ENCODE peak calls at places on chromosomes 4 and X, in four cellular contexts. J is HCT116, B is breast epithelium, U is lower lobe of right lung. W is an unnamed sample.

GRCh38 chr4:81839347-81840042 is 367.8 kb upstream of the RASGEF1B start:
- DNase-seq in U (no peak), J (no peak), B (no peak), W (no peak)

GRCh38 chrX:41716217-41716616 is 7.8 kb upstream of the GPR82 start:
- DNase-seq in U (no peak), J (no peak), B (no peak), W (no peak)

GRCh38 chrX:149871940-149872339 is 9.0 kb upstream of the MAGEA8 start:
- DNase-seq in U (no peak), B (no peak), J (peak; percentile 10), W (no peak)

GRCh38 chr4:2923678-2924173 is 39.5 kb downstream of the NOP14 start:
- DNase-seq in U (peak; percentile 40), J (no peak), B (no peak), W (no peak)

GRCh38 chr4:83025563-83025962 is 9.4 kb upstream of the COPS4 start:
- DNase-seq in B (no peak), U (no peak), J (no peak), W (no peak)

GRCh38 chrX:133391116-133391515 is 24.2 kb downstream of the GPC4 start:
- DNase-seq in U (no peak), J (no peak), B (no peak), W (no peak)

GRCh38 chrX:24242649-24243556 is 71.0 kb downstream of the SUPT20HL2 start:
- DNase-seq in B (peak; percentile 37), U (no peak), J (no peak), W (no peak)

GRCh38 chr4:141524116-141524515 is 112.3 kb upstream of the IL15 start:
- DNase-seq in B (no peak), J (no peak), U (no peak), W (no peak)

GRCh38 chrX:120358687-120359086 is 3.2 kb upstream of the ATP1B4 start:
- DNase-seq in B (no peak), U (no peak), J (no peak), W (no peak)

GRCh38 chrX:11119295-11119943 is 8.3 kb downstream of the HCCS start:
- DNase-seq in U (no peak), B (no peak), J (no peak), W (no peak)
- TF ChIP-seq CTCF in U (no peak), B (no peak), J (no peak), W (no peak)

GRCh38 chrX:3585719-3586118 is 127.7 kb downstream of the PRKX start:
- DNase-seq in U (no peak), B (no peak), J (no peak), W (no peak)
- TF ChIP-seq CTCF in U (no peak), B (no peak), J (no peak), W (no peak)

DNA sequence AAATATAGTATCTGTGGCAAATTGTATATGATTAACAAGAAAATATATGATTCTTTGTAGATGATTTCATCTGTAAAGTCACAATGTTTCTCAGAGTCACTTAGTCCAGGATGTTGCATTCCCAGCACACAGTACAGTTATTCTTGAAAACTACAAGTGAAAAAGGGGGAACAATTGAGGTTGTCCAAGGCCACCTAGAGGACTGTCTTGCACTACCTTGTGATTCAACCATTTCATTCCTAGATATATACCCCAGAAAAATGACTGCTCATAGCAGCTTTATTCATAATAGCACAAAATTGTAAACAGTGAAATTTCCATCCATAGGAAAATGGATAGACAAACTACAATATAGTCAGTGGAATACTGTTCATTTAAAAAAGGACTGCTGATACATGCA is 16.0 kb downstream of the C4orf33 start:
- DNase-seq in J (no peak), B (no peak), U (no peak), W (no peak)
- TF ChIP-seq CTCF in J (no peak), B (no peak), U (no peak), W (no peak)

DNA sequence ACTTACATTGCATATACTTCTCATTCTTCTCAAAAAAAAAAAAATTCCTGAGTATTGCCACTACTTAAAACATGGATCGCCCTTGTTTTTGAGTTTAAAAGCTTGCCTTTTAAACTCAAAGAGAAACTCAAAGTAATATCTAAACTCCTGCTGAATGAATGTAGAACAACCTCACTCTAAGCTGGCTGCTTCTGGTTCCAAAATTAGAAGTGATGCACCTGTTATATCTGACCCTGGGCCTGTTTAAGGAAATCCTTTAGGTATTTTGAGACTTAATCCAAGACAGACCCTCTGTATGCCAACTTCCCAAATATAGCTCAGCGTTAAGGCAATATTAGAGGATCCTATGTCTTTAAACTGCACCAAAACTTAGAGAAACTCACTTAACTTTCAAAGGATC is 1.8 kb upstream of the OTUD4 start:
- DNase-seq in J (no peak), B (no peak), U (no peak), W (no peak)
- TF ChIP-seq CTCF in J (no peak), B (no peak), U (no peak), W (no peak)

DNA sequence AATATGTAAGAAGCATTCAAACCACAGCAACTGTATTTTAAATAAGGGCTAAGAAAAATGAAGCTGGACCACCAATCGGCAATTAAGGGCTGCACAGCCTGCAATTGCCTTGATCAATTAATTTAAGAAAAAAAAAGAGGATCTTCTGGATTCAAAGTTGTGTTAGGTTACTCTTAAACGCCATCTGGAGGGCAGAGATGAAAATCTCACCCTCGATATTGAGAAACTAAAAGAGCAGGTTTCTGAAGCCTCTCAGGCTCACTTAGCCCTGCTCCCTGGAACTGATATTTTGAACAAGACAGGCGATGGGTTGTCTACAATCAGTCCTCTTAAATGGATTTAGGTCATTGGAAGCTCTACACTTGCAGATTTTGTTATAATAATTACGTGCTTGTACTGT is 579.4 kb downstream of the GRXCR1 start:
- DNase-seq in J (no peak), B (no peak), U (no peak), W (no peak)
- TF ChIP-seq CTCF in J (no peak), B (no peak), U (no peak), W (no peak)

GRCh38 chr4:1010522-1011021 is 854 bp upstream of the FGFRL1 start:
- DNase-seq in U (peak; percentile 86), B (peak; percentile 73), J (peak; percentile 53), W (peak; percentile 52)
- TF ChIP-seq CTCF in U (no peak), B (no peak), J (no peak), W (no peak)

W was measured in activated B cell treated with CpG ODN at 0.5 μM for 24 hours.